ENCODE peak calls at places on chromosomes 12 and 14, in six cellular contexts. G is MM.1S, V is GM23248, U is PC-3, F is fibroblast of lung, S is H1. Z is an unnamed sample.

GRCh38 chr12:113097716-113098427 is 37.7 kb downstream of the RASAL1 start:
- DNase-seq in G (no peak), V (peak), U (no peak), F (no peak), S (peak), Z (peak)

GRCh38 chr14:36028218-36028617 is 148.3 kb downstream of the PTCSC3 start:
- DNase-seq in G (no peak), V (no peak), U (peak), F (no peak), S (no peak), Z (peak)

GRCh38 chr12:129276408-129277042 is 423.2 kb downstream of the GLT1D1 start:
- DNase-seq in G (no peak), V (no peak), U (no peak), F (no peak), S (no peak), Z (no peak)

GRCh38 chr14:94115068-94115591 is 4.6 kb downstream of the IFI27 start:
- DNase-seq in G (no peak), V (peak), U (no peak), F (no peak), S (no peak), Z (peak)

GRCh38 chr14:76550534-76550933 is 174.6 kb downstream of the ESRRB start:
- DNase-seq in G (no peak), V (peak), U (peak), F (no peak), S (no peak), Z (no peak)

GRCh38 chr12:31685801-31686200 is 26.3 kb downstream of the ETFBKMT start:
- DNase-seq in G (no peak), V (no peak), U (no peak), F (no peak), S (no peak), Z (no peak)

GRCh38 chr12:89663577-89664357 is 44.9 kb downstream of the ATP2B1 start:
- DNase-seq in G (no peak), V (peak), U (peak), F (peak), S (no peak), Z (peak)

GRCh38 chr12:55719371-55719770 is 822 bp upstream of the RDH5 start:
- DNase-seq in G (no peak), V (no peak), U (no peak), F (no peak), S (no peak), Z (no peak)

GRCh38 chr12:91910871-91911388 is 234.7 kb downstream of the BTG1 start:
- DNase-seq in G (no peak), V (no peak), U (no peak), F (no peak), S (no peak), Z (no peak)

GRCh38 chr14:91399868-91400640 is 17.6 kb downstream of the CCDC88C start:
- DNase-seq in G (peak), V (no peak), U (no peak), F (no peak), S (peak), Z (peak)

GRCh38 chr12:95701722-95702418 is 88.7 kb downstream of the NTN4 start:
- DNase-seq in G (no peak), V (no peak), U (peak), F (no peak), S (no peak), Z (no peak)

GRCh38 chr12:121505513-121505912 is 75.3 kb downstream of the KDM2B start:
- DNase-seq in G (no peak), V (peak), U (no peak), F (no peak), S (no peak), Z (no peak)

GRCh38 chr12:54429014-54429471 is 10.0 kb upstream of the ITGA5 start:
- DNase-seq in G (no peak), V (no peak), U (peak), F (no peak), S (no peak), Z (no peak)

GRCh38 chr14:100586153-100586519 is 1.1 kb downstream of the BEGAIN start:
- DNase-seq in G (no peak), V (peak), U (no peak), F (no peak), S (no peak), Z (no peak)

GRCh38 chr12:114920828-114921579 is 237.0 kb upstream of the TBX3 start:
- DNase-seq in G (no peak), V (peak), U (peak), F (peak), S (no peak), Z (no peak)

GRCh38 chr14:100070310-100070709 is 5.1 kb downstream of the EVL start:
- DNase-seq in G (no peak), V (no peak), U (no peak), F (no peak), S (peak), Z (no peak)

GRCh38 chr14:24461336-24461735 is 18.8 kb upstream of the SDR39U1 start:
- DNase-seq in G (no peak), V (no peak), U (peak), F (no peak), S (no peak), Z (no peak)

GRCh38 chr12:7075518-7075917 is 15.0 kb downstream of the C1S start:
- DNase-seq in G (no peak), V (no peak), U (no peak), F (no peak), S (no peak), Z (no peak)

GRCh38 chr12:54526800-54527630 is 22.4 kb upstream of the PDE1B start:
- DNase-seq in G (peak), V (peak), U (peak), F (peak), S (peak), Z (peak)

GRCh38 chr14:95018845-95019244 is 138.5 kb downstream of the DICER1 start:
- DNase-seq in G (no peak), V (peak), U (no peak), F (peak), S (no peak), Z (no peak)

DNA sequence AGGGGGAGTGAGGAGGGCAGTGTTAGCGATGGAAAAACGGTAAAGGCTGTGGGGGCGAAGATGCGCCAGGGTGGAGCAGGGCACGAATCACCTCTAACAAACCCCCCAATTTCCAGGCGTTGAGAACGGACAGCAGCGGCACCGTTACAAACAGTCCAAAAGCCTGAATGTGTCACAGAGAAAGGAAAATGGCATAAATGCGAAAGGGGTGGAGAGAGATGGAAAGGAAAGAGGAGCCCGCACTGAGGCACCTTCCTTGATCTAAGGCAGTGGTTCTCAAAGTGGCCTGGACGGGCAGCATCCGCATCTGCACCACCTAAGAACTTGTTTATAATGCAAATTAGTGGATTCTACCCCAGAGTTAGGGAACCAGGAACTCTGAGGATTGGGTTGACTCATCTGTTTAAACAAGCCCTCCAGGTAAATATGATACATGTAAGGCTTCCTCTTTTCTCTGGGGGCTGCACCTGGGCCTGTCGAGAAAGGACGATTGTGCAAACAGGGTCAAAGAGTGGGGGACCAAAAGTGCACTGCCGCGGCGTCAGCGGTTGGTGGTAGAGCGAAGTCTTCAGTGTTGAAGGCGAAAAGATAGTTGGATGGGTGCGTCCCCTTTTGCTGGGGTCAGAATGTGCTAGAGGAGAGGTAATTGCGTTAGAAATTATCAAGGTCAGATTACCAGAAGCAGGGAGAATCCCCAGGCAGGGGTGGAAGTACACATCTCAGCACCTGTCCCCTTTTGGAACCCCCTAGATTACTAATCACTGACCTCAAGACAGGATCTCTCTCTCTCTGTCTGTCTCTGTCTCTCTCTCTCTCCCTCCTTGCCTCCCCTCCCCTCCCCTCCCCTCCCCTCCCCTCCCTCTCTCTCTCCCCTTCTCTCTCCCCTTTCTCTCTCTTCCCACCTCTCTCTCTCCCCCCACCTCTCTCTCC is 1.3 kb upstream of the KCNH5 start:
- DNase-seq in G (no peak), V (no peak), U (no peak), F (no peak), S (peak), Z (no peak)
- H3K4me2 ChIP-seq in G (peak), V (no peak), U (peak), F (peak), S (peak), Z (no peak)

DNA sequence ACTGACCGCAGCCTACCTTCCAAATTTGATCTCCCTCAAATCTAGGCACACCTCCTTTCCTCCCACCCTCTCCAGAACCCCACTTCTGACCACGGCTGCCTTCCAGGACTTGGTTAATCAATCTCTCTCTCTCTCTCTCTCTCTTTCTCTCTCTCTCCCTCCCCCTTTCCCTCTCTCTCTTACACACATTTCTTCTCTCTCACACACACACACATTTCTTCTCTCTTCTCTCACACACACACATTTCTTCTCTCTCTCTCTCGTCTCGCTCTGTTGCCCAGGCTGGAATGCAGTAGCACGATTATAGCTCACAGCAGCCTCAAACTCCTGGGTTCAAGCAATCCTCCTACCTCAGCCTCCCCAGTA is 521 bp upstream of the GMFB start:
- DNase-seq in G (no peak), V (no peak), U (no peak), F (no peak), S (no peak), Z (no peak)
- H3K27ac ChIP-seq in G (peak), V (peak), U (peak), F (peak), S (peak), Z (peak)

DNA sequence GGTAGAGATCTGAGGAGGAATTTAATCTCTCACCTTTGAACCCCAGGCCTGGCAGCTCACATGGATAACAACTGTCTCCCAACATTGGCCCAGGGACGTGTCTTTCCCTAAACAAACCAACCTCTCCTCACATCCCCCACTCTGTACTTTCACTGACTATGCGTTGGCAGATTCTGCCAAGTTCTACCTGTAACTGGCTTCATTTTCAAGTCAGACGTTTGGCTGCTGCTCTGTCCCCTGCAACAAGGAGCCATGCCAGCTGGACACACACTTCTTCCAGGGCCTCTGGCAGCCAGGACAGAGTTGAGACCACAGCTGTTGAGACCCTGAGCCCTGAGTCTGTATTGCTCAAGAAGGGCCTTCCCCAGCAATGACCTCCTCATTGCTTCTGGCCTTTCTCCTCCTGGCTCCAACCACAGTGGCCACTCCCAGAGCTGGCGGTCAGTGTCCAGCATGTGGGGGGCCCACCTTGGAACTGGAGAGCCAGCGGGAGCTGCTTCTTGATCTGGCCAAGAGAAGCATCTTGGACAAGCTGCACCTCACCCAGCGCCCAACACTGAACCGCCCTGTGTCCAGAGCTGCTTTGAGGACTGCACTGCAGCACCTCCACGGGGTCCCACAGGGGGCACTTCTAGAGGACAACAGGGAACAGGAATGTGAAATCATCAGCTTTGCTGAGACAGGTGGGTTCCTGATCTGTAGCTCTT is at the start of gene INHBC:
- DNase-seq in G (no peak), V (no peak), U (no peak), F (no peak), S (no peak), Z (no peak)
- H2AFZ ChIP-seq in G (no peak), V (no peak), U (no peak), F (no peak), S (peak), Z (no peak)

GRCh38 chr14:34355584-34356266 is 106.3 kb downstream of the SPTSSA start:
- DNase-seq in G (no peak), V (peak), U (peak), F (peak), S (no peak), Z (no peak)
- H3K4me2 ChIP-seq in G (no peak), V (no peak), U (no peak), F (no peak), S (no peak), Z (no peak)

GRCh38 chr12:13099910-13100609 is 3.4 kb downstream of the GSG1 start:
- DNase-seq in G (no peak), V (no peak), U (no peak), F (peak), S (no peak), Z (no peak)

GRCh38 chr12:13095266-13095995 is 8.0 kb downstream of the GSG1 start:
- DNase-seq in G (no peak), V (no peak), U (no peak), F (peak), S (no peak), Z (no peak)

GRCh38 chr12:13100610-13100881 is 2.9 kb downstream of the GSG1 start:
- DNase-seq in G (no peak), V (peak), U (no peak), F (no peak), S (no peak), Z (no peak)

GRCh38 chr12:13099066-13099909 is 4.2 kb downstream of the GSG1 start:
- DNase-seq in G (no peak), V (peak), U (peak), F (peak), S (no peak), Z (peak)

DNA sequence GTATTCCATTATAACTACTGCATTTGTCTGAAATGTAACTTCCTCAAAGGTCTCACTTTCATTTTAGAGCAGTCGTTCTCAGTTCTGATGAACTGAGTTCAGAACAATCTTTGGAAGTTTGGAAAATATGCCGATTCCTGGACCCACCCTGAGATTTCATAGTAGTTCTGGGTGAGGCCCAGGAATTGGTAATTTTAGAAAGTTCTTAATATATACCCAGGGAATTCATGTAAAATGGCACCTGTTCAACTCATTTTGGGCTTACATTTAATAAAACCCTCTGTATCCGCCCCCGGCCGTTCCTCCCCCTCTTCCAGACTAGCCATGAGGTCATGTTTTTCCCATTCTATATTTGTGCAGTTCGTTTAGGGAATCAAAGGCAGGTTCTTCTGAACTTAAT is 5.9 kb downstream of the GSG1 start:
- DNase-seq in G (peak), V (peak), U (peak), F (no peak), S (no peak), Z (no peak)
- H3K27ac ChIP-seq in G (peak), V (peak), U (peak), F (peak), S (no peak), Z (no peak)

GRCh38 chr14:26687438-26687837 is 89.6 kb upstream of the NOVA1 start:
- DNase-seq in G (no peak), V (no peak), U (no peak), F (no peak), S (no peak), Z (no peak)

GRCh38 chr14:26685401-26685800 is 87.6 kb upstream of the NOVA1 start:
- DNase-seq in G (no peak), V (no peak), U (no peak), F (no peak), S (no peak), Z (no peak)
- H2AFZ ChIP-seq in G (no peak), V (no peak), U (no peak), F (no peak), S (no peak), Z (no peak)

DNA sequence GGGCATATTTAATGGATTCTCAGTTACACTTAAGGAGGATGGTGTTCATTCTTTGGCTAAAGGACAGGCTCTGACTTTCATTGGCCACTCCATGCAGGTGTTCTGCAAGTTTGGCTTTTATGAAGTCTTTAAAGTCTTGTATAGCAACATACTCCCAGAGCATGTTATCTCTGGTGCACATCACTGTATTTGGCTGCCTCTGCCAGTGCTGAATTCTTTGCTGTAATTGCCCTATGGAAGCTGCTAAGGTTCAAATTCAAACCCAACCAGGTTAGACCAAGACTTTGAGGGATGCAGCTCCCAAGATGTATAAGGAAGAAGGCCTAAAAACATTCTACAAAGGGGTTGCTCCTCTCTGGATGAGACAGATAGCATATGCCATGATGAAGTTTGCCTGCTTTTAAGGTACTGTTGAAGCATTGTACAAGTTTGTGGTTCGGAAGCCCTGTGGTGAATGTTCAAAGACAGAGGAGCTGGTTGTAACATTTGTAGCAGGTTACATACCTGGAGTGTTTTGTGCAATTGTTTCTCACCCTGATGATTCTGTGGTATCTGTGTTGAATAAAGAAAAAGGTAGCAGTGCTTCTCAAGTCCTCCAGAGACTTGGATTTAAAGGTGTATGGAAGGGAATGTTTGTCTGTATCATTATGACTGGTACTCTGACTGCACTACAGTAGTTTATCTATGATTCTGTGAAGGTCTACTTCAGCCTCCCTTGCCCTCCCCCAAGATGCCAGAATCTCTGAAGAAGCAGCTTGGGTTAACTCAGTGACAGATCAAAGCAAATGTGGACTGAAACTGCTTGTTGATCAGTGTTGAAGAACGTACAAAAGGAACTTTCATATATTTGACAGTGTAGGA is 19.4 kb downstream of the TMEM116 start:
- DNase-seq in G (peak), V (no peak), U (no peak), F (no peak), S (no peak), Z (peak)
- H3K4me2 ChIP-seq in G (peak), V (no peak), U (no peak), F (no peak), S (no peak), Z (peak)

GRCh38 chr12:2285462-2285861 is 232.7 kb downstream of the CACNA1C start:
- DNase-seq in G (no peak), V (no peak), U (no peak), F (no peak), S (no peak), Z (no peak)
- H3K27ac ChIP-seq in G (no peak), V (peak), U (no peak), F (no peak), S (no peak), Z (no peak)